ENCODE peak calls at places on chromosomes 11 and 22, in eight cellular contexts. E is HFFc6, R is endodermal cell, Z is mucosa of descending colon, I is thoracic aorta, U is nephron progenitor cell, H is coronary artery, J is GM20000. Q is an unnamed sample.

GRCh38 chr11:78690588-78690987 is 115.9 kb upstream of the NARS2 start:
- DNase-seq in E (peak), R (no peak), Z (no peak), I (no peak), U (no peak), H (no peak), J (no peak), Q (no peak)

GRCh38 chr11:96095884-96096301 is 172.0 kb upstream of the MTMR2 start:
- DNase-seq in E (no peak), R (no peak), Z (peak), I (no peak), U (no peak), H (no peak), J (no peak), Q (no peak)

GRCh38 chr11:81869337-81870065 is 864.2 kb downstream of the FAM181B start:
- DNase-seq in E (no peak), R (no peak), Z (peak), I (no peak), U (no peak), H (no peak), J (peak), Q (no peak)

GRCh38 chr11:83773950-83774880 is 488.0 kb upstream of the CCDC90B start:
- DNase-seq in E (peak), R (no peak), Z (no peak), I (no peak), U (no peak), H (no peak), J (no peak), Q (no peak)

GRCh38 chr22:24583221-24583971 is 9.5 kb downstream of the LRRC75B start:
- DNase-seq in E (no peak), R (peak), Z (peak), I (no peak), U (no peak), H (no peak), J (no peak), Q (no peak)

GRCh38 chr22:50046019-50046415 is 12.1 kb downstream of the TTLL8 start:
- DNase-seq in E (no peak), R (no peak), Z (no peak), I (no peak), U (no peak), H (no peak), J (no peak), Q (no peak)

GRCh38 chr11:133840479-133840941 is 4.8 kb downstream of the SPATA19 start:
- DNase-seq in E (no peak), R (no peak), Z (no peak), I (no peak), U (no peak), H (peak), J (no peak), Q (no peak)

GRCh38 chr11:8017894-8018741 is 31.0 kb downstream of the EIF3F start:
- DNase-seq in E (peak), R (peak), Z (no peak), I (no peak), U (no peak), H (peak), J (no peak), Q (no peak)

GRCh38 chr22:35456757-35457156 is 56.8 kb downstream of the MCM5 start:
- DNase-seq in E (no peak), R (no peak), Z (no peak), I (no peak), U (no peak), H (no peak), J (no peak), Q (no peak)

GRCh38 chr11:117415358-117415896 is 87.8 kb downstream of the CEP164 start:
- DNase-seq in E (no peak), R (peak), Z (no peak), I (no peak), U (no peak), H (no peak), J (no peak), Q (no peak)

GRCh38 chr11:96199563-96200025 is 143.4 kb downstream of the MAML2 start:
- DNase-seq in E (peak), R (no peak), Z (no peak), I (no peak), U (no peak), H (no peak), J (no peak), Q (no peak)

GRCh38 chr11:67299471-67300191 is 3.7 kb upstream of the SSH3 start:
- DNase-seq in E (no peak), R (no peak), Z (no peak), I (no peak), U (no peak), H (no peak), J (no peak), Q (peak)

GRCh38 chr11:43819926-43820325 is 60.7 kb upstream of the ALKBH3 start:
- DNase-seq in E (no peak), R (no peak), Z (no peak), I (no peak), U (no peak), H (no peak), J (no peak), Q (no peak)

GRCh38 chr11:15735711-15736110 is 620.6 kb downstream of the SOX6 start:
- DNase-seq in E (no peak), R (no peak), Z (no peak), I (no peak), U (no peak), H (no peak), J (no peak), Q (no peak)

GRCh38 chr22:45036154-45036553 is 26.3 kb upstream of the PHF21B start:
- DNase-seq in E (no peak), R (no peak), Z (no peak), I (no peak), U (no peak), H (no peak), J (no peak), Q (no peak)

GRCh38 chr11:12508151-12508740 is 130.9 kb downstream of the PARVA start:
- DNase-seq in E (peak), R (no peak), Z (peak), I (no peak), U (no peak), H (no peak), J (no peak), Q (no peak)

GRCh38 chr11:24585192-24585591 is 88.3 kb downstream of the LUZP2 start:
- DNase-seq in E (no peak), R (no peak), Z (no peak), I (no peak), U (no peak), H (no peak), J (no peak), Q (no peak)

GRCh38 chr11:125233736-125234275 is 69.3 kb downstream of the PKNOX2 start:
- DNase-seq in E (no peak), R (peak), Z (no peak), I (no peak), U (no peak), H (no peak), J (no peak), Q (no peak)

GRCh38 chr11:106152013-106152412 is 74.6 kb downstream of the AASDHPPT start:
- DNase-seq in E (no peak), R (peak), Z (no peak), I (no peak), U (no peak), H (no peak), J (no peak), Q (peak)

GRCh38 chr11:59669611-59670009 is 773 bp upstream of the PATL1 start:
- DNase-seq in E (peak), R (no peak), Z (peak), I (no peak), U (no peak), H (peak), J (no peak), Q (peak)

GRCh38 chr11:19742595-19743292 is 30.1 kb downstream of the NAV2 start:
- DNase-seq in E (peak), R (peak), Z (peak), I (no peak), U (peak), H (peak), J (peak), Q (peak)

GRCh38 chr22:45867118-45867905 is 109.7 kb downstream of the WNT7B start:
- DNase-seq in E (no peak), R (peak), Z (no peak), I (no peak), U (peak), H (no peak), J (peak), Q (peak)

GRCh38 chr11:88193278-88193677 is 18.0 kb upstream of the RAB38 start:
- DNase-seq in E (no peak), R (no peak), Z (no peak), I (no peak), U (no peak), H (no peak), J (no peak), Q (no peak)

GRCh38 chr11:116481126-116481644 is 291.6 kb downstream of the BUD13 start:
- DNase-seq in E (no peak), R (no peak), Z (no peak), I (no peak), U (no peak), H (no peak), J (no peak), Q (peak)

GRCh38 chr11:26512196-26512595 is 59.9 kb downstream of the MUC15 start:
- DNase-seq in E (no peak), R (no peak), Z (no peak), I (no peak), U (no peak), H (no peak), J (no peak), Q (no peak)

GRCh38 chr11:69278091-69278867 is 15.7 kb upstream of the MYEOV start:
- DNase-seq in E (no peak), R (peak), Z (peak), I (no peak), U (peak), H (no peak), J (no peak), Q (no peak)

GRCh38 chr11:61760946-61761345 is 8.5 kb downstream of the MYRF start:
- DNase-seq in E (no peak), R (no peak), Z (no peak), I (no peak), U (no peak), H (no peak), J (no peak), Q (no peak)

GRCh38 chr11:79708319-79708928 is 267.6 kb upstream of the TENM4 start:
- DNase-seq in E (peak), R (peak), Z (peak), I (no peak), U (peak), H (no peak), J (peak), Q (no peak)

GRCh38 chr11:3155216-3155615 is 9.9 kb downstream of the OSBPL5 start:
- DNase-seq in E (no peak), R (no peak), Z (no peak), I (no peak), U (peak), H (no peak), J (no peak), Q (no peak)

GRCh38 chr11:13465909-13466371 is 2.9 kb upstream of the BTBD10 start:
- DNase-seq in E (peak), R (no peak), Z (peak), I (no peak), U (no peak), H (no peak), J (peak), Q (no peak)

GRCh38 chr11:102010776-102011500 is 36.3 kb upstream of the CFAP300 start:
- DNase-seq in E (peak), R (peak), Z (peak), I (peak), U (peak), H (no peak), J (no peak), Q (peak)

GRCh38 chr11:130070829-130071205 is 1.1 kb downstream of the APLP2 start:
- DNase-seq in E (peak), R (peak), Z (peak), I (no peak), U (peak), H (no peak), J (no peak), Q (no peak)

GRCh38 chr11:130070109-130070828 is 575 bp downstream of the APLP2 start:
- DNase-seq in E (peak), R (no peak), Z (peak), I (no peak), U (peak), H (peak), J (peak), Q (peak)

GRCh38 chr11:130068546-130068985 is 1.1 kb upstream of the APLP2 start:
- DNase-seq in E (no peak), R (no peak), Z (no peak), I (no peak), U (no peak), H (no peak), J (no peak), Q (no peak)

GRCh38 chr11:130069684-130070108 is at the start of gene APLP2:
- DNase-seq in E (peak), R (peak), Z (peak), I (peak), U (peak), H (peak), J (peak), Q (peak)

GRCh38 chr11:130068986-130069683 is 559 bp upstream of the APLP2 start:
- DNase-seq in E (peak), R (peak), Z (peak), I (peak), U (no peak), H (peak), J (no peak), Q (peak)
- TF ChIP-seq CTCF in E (no peak), R (peak), Z (no peak), I (no peak), U (no peak), H (no peak), J (no peak), Q (no peak)

GRCh38 chr22:21642584-21643448 is 714 bp downstream of the SDF2L1 start:
- DNase-seq in E (peak), R (peak), Z (peak), I (no peak), U (peak), H (no peak), J (peak), Q (peak)
- TF ChIP-seq CTCF in E (peak), R (peak), Z (peak), I (peak), U (peak), H (no peak), J (peak), Q (no peak)

GRCh38 chr11:86629070-86629706 is 43.2 kb downstream of the ME3 start:
- DNase-seq in E (no peak), R (no peak), Z (peak), I (no peak), U (no peak), H (no peak), J (no peak), Q (no peak)

GRCh38 chr11:86637976-86638375 is 34.4 kb downstream of the ME3 start:
- DNase-seq in E (no peak), R (no peak), Z (no peak), I (no peak), U (no peak), H (no peak), J (no peak), Q (no peak)

GRCh38 chr11:86636275-86636674 is 36.1 kb downstream of the ME3 start:
- DNase-seq in E (peak), R (peak), Z (no peak), I (no peak), U (no peak), H (no peak), J (no peak), Q (no peak)

GRCh38 chr11:86627776-86628455 is 44.5 kb downstream of the ME3 start:
- DNase-seq in E (no peak), R (no peak), Z (no peak), I (peak), U (no peak), H (no peak), J (no peak), Q (no peak)

GRCh38 chr11:86632499-86633269 is 39.7 kb downstream of the ME3 start:
- DNase-seq in E (peak), R (peak), Z (no peak), I (peak), U (no peak), H (no peak), J (no peak), Q (no peak)
- TF ChIP-seq CTCF in E (peak), R (peak), Z (no peak), I (peak), U (no peak), H (peak), J (no peak), Q (no peak)

GRCh38 chr22:19488884-19489843 is 9.4 kb downstream of the CDC45 start:
- DNase-seq in E (no peak), R (no peak), Z (peak), I (no peak), U (no peak), H (no peak), J (no peak), Q (no peak)
- TF ChIP-seq CTCF in E (no peak), R (no peak), Z (no peak), I (no peak), U (no peak), H (no peak), J (no peak), Q (no peak)

DNA sequence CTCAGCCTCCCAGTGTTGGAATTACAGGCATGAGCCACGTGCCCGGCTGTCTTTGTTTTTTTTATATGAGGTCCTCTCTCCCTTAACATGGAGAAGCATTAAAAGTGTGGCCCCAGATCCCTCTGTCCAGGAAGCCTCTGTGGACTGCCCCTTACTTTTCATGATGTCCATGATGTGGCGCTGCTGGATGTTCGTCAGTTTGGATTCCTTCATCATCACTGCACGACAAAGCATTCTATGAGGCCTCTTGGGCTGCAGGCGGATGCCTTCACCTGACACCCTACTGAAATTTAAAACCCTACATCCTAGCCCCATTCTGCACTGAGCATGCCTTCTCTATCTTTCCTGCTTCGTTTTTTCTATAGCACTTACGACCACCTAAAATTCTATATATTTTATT is 2.1 kb downstream of the C22orf23 start:
- DNase-seq in E (no peak), R (no peak), Z (no peak), I (no peak), U (no peak), H (no peak), J (no peak), Q (no peak)
- TF ChIP-seq CTCF in E (peak), R (no peak), Z (no peak), I (no peak), U (no peak), H (no peak), J (no peak), Q (no peak)